ENCODE peak calls at places on chromosomes 12 and 14, in ten cellular contexts. N is posterior cingulate gyrus; C is T-helper 2 cell; Q is amygdala; F is AG20443; H is SK-N-SH; L is NCI-H1417; M is stimulated activated CD4-positive, alpha-beta T cell treated with anti-CD3 and anti-CD28 coated beads, Interleukin-2, amount 100 ng/mL, for 24 hours; Y is NCI-H774; P is esophagus squamous epithelium. I is an unnamed sample.

GRCh38 chr12:125467363-125467762 is 402.1 kb downstream of the AACS start:
- DNase-seq in N (no peak), C (no peak), Q (no peak), F (no peak), H (no peak), L (no peak), M (no peak), Y (no peak), P (no peak), I (no peak)

GRCh38 chr12:6180300-6181051 is 19.7 kb upstream of the CD9 start:
- DNase-seq in N (no peak), C (no peak), Q (no peak), F (peak), H (no peak), L (no peak), M (no peak), Y (no peak), P (no peak), I (no peak)

GRCh38 chr12:46133751-46134150 is 135.1 kb downstream of the SLC38A1 start:
- DNase-seq in N (no peak), C (no peak), Q (no peak), F (no peak), H (no peak), L (no peak), M (no peak), Y (no peak), P (no peak), I (peak)

GRCh38 chr14:48027115-48027514 is 351.7 kb upstream of the MDGA2 start:
- DNase-seq in N (no peak), C (no peak), Q (no peak), F (no peak), H (no peak), L (no peak), M (no peak), Y (no peak), P (no peak), I (no peak)

GRCh38 chr12:63480186-63480585 is 188.1 kb downstream of the DPY19L2 start:
- DNase-seq in N (no peak), C (no peak), Q (no peak), F (no peak), H (no peak), L (no peak), M (no peak), Y (no peak), P (no peak), I (no peak)

GRCh38 chr12:8687846-8688601 is 9.8 kb upstream of the RIMKLB start:
- DNase-seq in N (no peak), C (no peak), Q (peak), F (peak), H (peak), L (peak), M (no peak), Y (peak), P (no peak), I (peak)

GRCh38 chr12:4191642-4192041 is 81.9 kb upstream of the CCND2 start:
- DNase-seq in N (no peak), C (no peak), Q (no peak), F (no peak), H (no peak), L (no peak), M (no peak), Y (no peak), P (no peak), I (no peak)

GRCh38 chr14:54600685-54601084 is 33.8 kb downstream of the SAMD4A start:
- DNase-seq in N (no peak), C (no peak), Q (no peak), F (peak), H (no peak), L (no peak), M (no peak), Y (no peak), P (no peak), I (no peak)

GRCh38 chr12:49048953-49049352 is 11.6 kb downstream of the KMT2D start:
- DNase-seq in N (no peak), C (no peak), Q (no peak), F (no peak), H (no peak), L (no peak), M (no peak), Y (no peak), P (no peak), I (no peak)

GRCh38 chr12:47867496-47867941 is 37.3 kb downstream of the VDR start:
- DNase-seq in N (no peak), C (no peak), Q (no peak), F (peak), H (no peak), L (no peak), M (no peak), Y (no peak), P (no peak), I (peak)

GRCh38 chr14:96752594-96752993 is 44.6 kb upstream of the VRK1 start:
- DNase-seq in N (no peak), C (no peak), Q (no peak), F (no peak), H (no peak), L (no peak), M (no peak), Y (no peak), P (no peak), I (no peak)

GRCh38 chr12:42144424-42145196 is at the start of gene GXYLT1:
- DNase-seq in N (peak), C (peak), Q (peak), F (peak), H (peak), L (peak), M (peak), Y (peak), P (peak), I (peak)

GRCh38 chr12:109608270-109608669 is 34.7 kb downstream of the MVK start:
- DNase-seq in N (no peak), C (no peak), Q (no peak), F (no peak), H (no peak), L (no peak), M (no peak), Y (no peak), P (no peak), I (no peak)